ENCODE peak calls at places on chromosomes 2 and 18, in eight cellular contexts. F, D, J, R, P, S, M and U are unnamed samples.

GRCh38 chr2:946073-947005 is 4.3 kb upstream of the SNTG2 start:
- DNase-seq in S (no peak), F (peak), M (no peak), R (no peak), J (peak), D (no peak), P (no peak), U (no peak)

GRCh38 chr2:135055182-135055786 is 3.2 kb downstream of the RAB3GAP1 start:
- DNase-seq in P (peak), F (no peak), D (no peak), R (no peak), M (no peak), J (no peak), S (no peak), U (no peak)

GRCh38 chr2:187302146-187302545 is 145.9 kb downstream of the CALCRL start:
- DNase-seq in R (no peak), J (no peak), D (no peak), M (no peak), S (no peak), F (no peak), P (no peak), U (no peak)

GRCh38 chr18:58290059-58290747 is 246.2 kb downstream of the NEDD4L start:
- DNase-seq in R (no peak), M (no peak), D (no peak), F (no peak), J (no peak), P (no peak), S (no peak), U (no peak)

GRCh38 chr18:12659904-12660605 is 2.1 kb upstream of the SPIRE1 start:
- DNase-seq in M (peak), R (peak), S (peak), D (peak), P (peak), J (peak), F (peak), U (no peak)

GRCh38 chr18:80176334-80177080 is 67.4 kb downstream of the ADNP2 start:
- DNase-seq in S (no peak), P (peak), F (no peak), D (no peak), R (no peak), J (no peak), M (no peak), U (no peak)

GRCh38 chr2:42830922-42831574 is 38.7 kb upstream of the HAAO start:
- DNase-seq in D (no peak), P (no peak), M (no peak), F (no peak), J (no peak), S (no peak), R (peak), U (no peak)

GRCh38 chr2:46490521-46491141 is 11.3 kb downstream of the TMEM247 start:
- DNase-seq in S (no peak), M (peak), D (no peak), R (peak), P (peak), J (no peak), F (peak), U (peak)

GRCh38 chr2:240987588-240987987 is 10.8 kb upstream of the SNED1 start:
- DNase-seq in M (no peak), P (no peak), D (no peak), R (no peak), J (no peak), S (no peak), F (no peak), U (no peak)

GRCh38 chr2:165018207-165018606 is 62.9 kb upstream of the SLC38A11 start:
- DNase-seq in R (no peak), P (no peak), J (no peak), M (peak), S (no peak), F (no peak), D (no peak), U (no peak)

GRCh38 chr18:68769423-68769822 is 28.5 kb upstream of the CCDC102B start:
- DNase-seq in S (no peak), D (no peak), F (no peak), M (no peak), J (no peak), R (no peak), P (peak), U (no peak)

GRCh38 chr2:96247009-96247408 is 18.8 kb downstream of the TMEM127 start:
- DNase-seq in D (no peak), M (no peak), F (no peak), R (no peak), S (no peak), P (no peak), J (peak), U (no peak)

GRCh38 chr18:42545825-42546224 is 569.7 kb downstream of the RIT2 start:
- DNase-seq in M (no peak), R (peak), S (no peak), P (peak), J (no peak), F (no peak), D (no peak), U (no peak)

GRCh38 chr2:185854910-185855309 is 116.3 kb downstream of the FSIP2 start:
- DNase-seq in F (no peak), S (no peak), D (no peak), M (no peak), P (no peak), J (no peak), R (no peak), U (no peak)

GRCh38 chr2:35931626-35932025 is 424.0 kb upstream of the CRIM1 start:
- DNase-seq in J (no peak), M (no peak), P (no peak), F (no peak), S (no peak), D (no peak), R (no peak), U (no peak)

GRCh38 chr2:99066075-99066557 is 75.4 kb upstream of the C2orf15 start:
- DNase-seq in R (peak), J (peak), S (no peak), D (peak), P (peak), F (peak), M (no peak), U (no peak)

GRCh38 chr2:25714740-25715139 is 41.4 kb upstream of the DTNB start:
- DNase-seq in F (no peak), S (no peak), D (no peak), M (no peak), R (no peak), J (no peak), P (peak), U (no peak)

GRCh38 chr18:50284226-50284885 is 3.0 kb upstream of the MBD1 start:
- DNase-seq in R (peak), F (no peak), P (no peak), S (no peak), D (no peak), J (peak), M (no peak), U (no peak)

GRCh38 chr2:102155703-102156515 is 13.4 kb downstream of the IL1R1 start:
- DNase-seq in M (no peak), R (no peak), F (no peak), J (peak), P (peak), S (no peak), D (no peak), U (no peak)

GRCh38 chr2:20365249-20365817 is 14.7 kb upstream of the PUM2 start:
- DNase-seq in R (no peak), J (peak), F (peak), P (peak), D (peak), S (no peak), M (no peak), U (no peak)

GRCh38 chr2:8803658-8804379 is 33.6 kb downstream of the KIDINS220 start:
- DNase-seq in J (peak), D (peak), R (peak), P (peak), F (peak), M (no peak), S (no peak), U (no peak)

GRCh38 chr2:116879646-116880045 is 934.8 kb upstream of the DDX18 start:
- DNase-seq in J (no peak), F (no peak), S (peak), P (no peak), D (no peak), R (no peak), M (no peak), U (no peak)

GRCh38 chr18:74040459-74041332 is 106.9 kb downstream of the FBXO15 start:
- DNase-seq in M (no peak), R (peak), F (peak), J (peak), S (peak), D (peak), P (peak), U (no peak)

GRCh38 chr2:234580686-234581085 is 83.8 kb upstream of the ARL4C start:
- DNase-seq in D (no peak), R (no peak), P (no peak), J (no peak), S (no peak), M (no peak), F (no peak), U (no peak)

GRCh38 chr2:209441541-209441940 is 17.7 kb downstream of the MAP2 start:
- DNase-seq in F (no peak), R (no peak), D (no peak), P (no peak), M (no peak), J (no peak), S (no peak), U (no peak)

GRCh38 chr18:69617408-69617807 is 216.7 kb downstream of the DOK6 start:
- DNase-seq in M (no peak), J (no peak), S (no peak), F (no peak), D (no peak), P (no peak), R (no peak), U (no peak)